ENCODE peak calls at places on chromosomes 6 and 20, in ten cellular contexts. W, P, N, Z, K, J, D, B, L and T are unnamed samples.

GRCh38 chr6:113423956-113424355 is 433.2 kb upstream of the MARCKS start:
- DNase-seq in W (no peak), P (no peak), N (no peak), Z (no peak), K (no peak), J (no peak), D (no peak), B (no peak), L (no peak), T (no peak)

GRCh38 chr6:102114402-102114801 is 720.9 kb downstream of the GRIK2 start:
- DNase-seq in W (peak; percentile 6), P (no peak), N (peak; percentile 6), Z (peak; percentile 1), K (no peak), J (no peak), D (no peak), B (no peak), L (no peak), T (peak; percentile 14)

GRCh38 chr6:4940416-4940815 is 63.4 kb downstream of the RPP40 start:
- DNase-seq in W (no peak), P (no peak), N (no peak), Z (no peak), K (no peak), J (peak; percentile 45), D (no peak), B (no peak), L (no peak), T (no peak)

GRCh38 chr6:80132942-80133517 is 26.6 kb downstream of the BCKDHB start:
- DNase-seq in W (peak; percentile 47), P (peak; percentile 10), N (peak; percentile 10), Z (no peak), K (peak; percentile 51), J (peak; percentile 65), D (peak; percentile 85), B (peak; percentile 21), L (no peak), T (peak; percentile 75)

GRCh38 chr6:105014954-105015353 is 58.0 kb downstream of the LIN28B start:
- DNase-seq in W (no peak), P (no peak), N (no peak), Z (no peak), K (no peak), J (peak; percentile 10), D (no peak), B (no peak), L (no peak), T (no peak)

GRCh38 chr6:122151768-122152167 is 247.7 kb upstream of the HSF2 start:
- DNase-seq in W (no peak), P (no peak), N (no peak), Z (no peak), K (no peak), J (no peak), D (no peak), B (no peak), L (no peak), T (no peak)

GRCh38 chr6:138162104-138162946 is 586 bp downstream of the ARFGEF3 start:
- DNase-seq in W (no peak), P (no peak), N (peak; percentile 42), Z (peak; percentile 11), K (no peak), J (peak; percentile 4), D (no peak), B (no peak), L (no peak), T (peak; percentile 17)

GRCh38 chr6:142680308-142680707 is 264.7 kb downstream of the HIVEP2 start:
- DNase-seq in W (no peak), P (no peak), N (no peak), Z (no peak), K (no peak), J (peak; percentile 71), D (no peak), B (no peak), L (peak; percentile 7), T (no peak)

GRCh38 chr20:64048402-64049044 is 916 bp downstream of the SOX18 start:
- DNase-seq in W (no peak), P (no peak), N (peak; percentile 62), Z (no peak), K (no peak), J (no peak), D (no peak), B (no peak), L (no peak), T (no peak)

GRCh38 chr6:145508107-145508506 is 227.2 kb downstream of the EPM2A start:
- DNase-seq in W (no peak), P (no peak), N (no peak), Z (no peak), K (no peak), J (no peak), D (no peak), B (no peak), L (no peak), T (peak; percentile 3)
- TF ChIP-seq CTCF in W (peak; percentile 41), P (peak; percentile 60), N (no peak), Z (no peak), K (no peak), J (no peak), D (no peak), B (no peak), L (no peak), T (peak; percentile 8)

GRCh38 chr20:623704-624103 is 13.6 kb upstream of the TCF15 start:
- DNase-seq in W (no peak), P (no peak), N (no peak), Z (no peak), K (no peak), J (no peak), D (no peak), B (no peak), L (no peak), T (no peak)
- TF ChIP-seq CTCF in W (no peak), P (no peak), N (no peak), Z (no peak), K (no peak), J (no peak), D (no peak), B (no peak), L (no peak), T (no peak)

GRCh38 chr20:977021-977420 is 25.1 kb downstream of the RSPO4 start:
- DNase-seq in W (no peak), P (no peak), N (no peak), Z (no peak), K (no peak), J (no peak), D (no peak), B (no peak), L (no peak), T (no peak)

GRCh38 chr20:976033-976432 is 26.1 kb downstream of the RSPO4 start:
- DNase-seq in W (no peak), P (no peak), N (no peak), Z (no peak), K (no peak), J (no peak), D (no peak), B (no peak), L (no peak), T (no peak)

GRCh38 chr20:972256-972655 is 29.9 kb downstream of the RSPO4 start:
- DNase-seq in W (no peak), P (no peak), N (no peak), Z (no peak), K (no peak), J (no peak), D (no peak), B (no peak), L (no peak), T (no peak)

GRCh38 chr20:969868-970267 is 32.2 kb downstream of the RSPO4 start:
- DNase-seq in W (no peak), P (no peak), N (no peak), Z (no peak), K (no peak), J (no peak), D (no peak), B (no peak), L (no peak), T (peak; percentile 35)

GRCh38 chr20:973785-974194 is 28.3 kb downstream of the RSPO4 start:
- DNase-seq in W (peak; percentile 55), P (peak; percentile 9), N (no peak), Z (peak; percentile 74), K (peak; percentile 11), J (no peak), D (no peak), B (no peak), L (no peak), T (peak; percentile 67)
- TF ChIP-seq CTCF in W (peak; percentile 70), P (peak; percentile 64), N (peak; percentile 47), Z (peak; percentile 42), K (peak; percentile 43), J (peak; percentile 27), D (peak; percentile 48), B (no peak), L (peak; percentile 46), T (peak; percentile 48)

GRCh38 chr6:165692106-165692653 is 29.1 kb upstream of the PDE10A start:
- DNase-seq in W (no peak), P (no peak), N (no peak), Z (no peak), K (no peak), J (no peak), D (no peak), B (no peak), L (no peak), T (no peak)

GRCh38 chr6:165697171-165697570 is 34.1 kb upstream of the PDE10A start:
- DNase-seq in W (no peak), P (no peak), N (no peak), Z (no peak), K (no peak), J (no peak), D (no peak), B (no peak), L (no peak), T (no peak)

GRCh38 chr6:165698868-165699267 is 35.8 kb upstream of the PDE10A start:
- DNase-seq in W (no peak), P (no peak), N (no peak), Z (no peak), K (no peak), J (no peak), D (no peak), B (no peak), L (no peak), T (no peak)

GRCh38 chr6:165695736-165696515 is 32.9 kb upstream of the PDE10A start:
- DNase-seq in W (no peak), P (no peak), N (no peak), Z (no peak), K (no peak), J (no peak), D (no peak), B (no peak), L (no peak), T (peak; percentile 18)

GRCh38 chr6:165694296-165694695 is 31.3 kb upstream of the PDE10A start:
- DNase-seq in W (no peak), P (no peak), N (no peak), Z (no peak), K (no peak), J (no peak), D (no peak), B (no peak), L (no peak), T (no peak)
- TF ChIP-seq CTCF in W (no peak), P (no peak), N (no peak), Z (no peak), K (no peak), J (no peak), D (no peak), B (no peak), L (no peak), T (no peak)

GRCh38 chr6:28585335-28585734 is 59.7 kb downstream of the GPX5 start:
- DNase-seq in W (no peak), P (peak; percentile 61), N (no peak), Z (no peak), K (no peak), J (peak; percentile 67), D (no peak), B (no peak), L (no peak), T (peak; percentile 54)
- TF ChIP-seq CTCF in W (no peak), P (peak; percentile 59), N (no peak), Z (no peak), K (no peak), J (no peak), D (no peak), B (no peak), L (no peak), T (no peak)